ENCODE peak calls at places on chromosomes 16 and 17, in eight cellular contexts. O, Z, H, P, U, V, Y and K are unnamed samples.

GRCh38 chr17:53736516-53737274 is 86.0 kb upstream of the KIF2B start:
- DNase-seq in O (no peak), V (no peak), U (no peak), Z (no peak), Y (no peak), P (no peak), H (no peak), K (no peak)

GRCh38 chr16:12228607-12229499 is 252.3 kb downstream of the SNX29 start:
- DNase-seq in Z (peak), P (peak), Y (peak), V (no peak), H (peak), O (peak), U (peak), K (peak)

GRCh38 chr16:1564325-1564724 is 30.9 kb downstream of the TMEM204 start:
- DNase-seq in P (no peak), Z (no peak), O (no peak), V (no peak), H (no peak), U (no peak), Y (no peak), K (no peak)

GRCh38 chr16:84572096-84572495 is 45.8 kb downstream of the COTL1 start:
- DNase-seq in U (no peak), Y (no peak), Z (no peak), P (no peak), V (no peak), O (no peak), H (no peak), K (no peak)

GRCh38 chr16:89096042-89096717 is 2.5 kb downstream of the ACSF3 start:
- DNase-seq in U (no peak), P (no peak), Y (no peak), V (no peak), H (no peak), O (no peak), Z (no peak), K (no peak)

GRCh38 chr17:49038544-49038943 is 41.4 kb downstream of the IGF2BP1 start:
- DNase-seq in Z (no peak), U (no peak), Y (no peak), O (no peak), H (no peak), P (no peak), V (no peak), K (no peak)

GRCh38 chr17:38587956-38588771 is 17.6 kb downstream of the SRCIN1 start:
- DNase-seq in O (no peak), Z (no peak), V (no peak), P (no peak), H (no peak), Y (no peak), U (no peak), K (no peak)

GRCh38 chr17:12089809-12090384 is 69.2 kb downstream of the MAP2K4 start:
- DNase-seq in P (no peak), V (no peak), Y (peak), Z (no peak), H (no peak), U (no peak), O (no peak), K (no peak)

GRCh38 chr16:47143329-47143676 is 442 bp downstream of the NETO2 start:
- DNase-seq in Y (peak), H (peak), P (no peak), Z (peak), V (no peak), U (peak), O (peak), K (no peak)

GRCh38 chr16:68599586-68599985 is 45.5 kb upstream of the CDH3 start:
- DNase-seq in U (no peak), P (no peak), Y (no peak), H (no peak), V (no peak), Z (no peak), O (peak), K (no peak)

GRCh38 chr17:41008811-41009210 is at the start of gene KRTAP3-1:
- DNase-seq in P (no peak), Z (peak), O (no peak), H (no peak), Y (peak), V (no peak), U (no peak), K (no peak)

GRCh38 chr16:57531635-57532220 is 4.6 kb downstream of the CCDC102A start:
- DNase-seq in Z (peak), U (no peak), V (no peak), O (no peak), H (no peak), P (peak), Y (no peak), K (no peak)

GRCh38 chr16:3879258-3879886 is 1.1 kb downstream of the CREBBP start:
- DNase-seq in V (no peak), Z (peak), H (peak), P (no peak), U (no peak), Y (no peak), O (peak), K (no peak)

GRCh38 chr17:72555052-72555451 is 434.2 kb downstream of the SOX9 start:
- DNase-seq in P (no peak), V (no peak), O (no peak), Y (no peak), Z (no peak), H (no peak), U (no peak), K (no peak)

GRCh38 chr16:74740795-74741304 is 33.8 kb downstream of the FA2H start:
- DNase-seq in Z (no peak), H (peak), V (no peak), P (no peak), U (peak), Y (no peak), O (no peak), K (no peak)

GRCh38 chr17:80749611-80750010 is 205.0 kb downstream of the RPTOR start:
- DNase-seq in H (no peak), O (no peak), Z (peak), V (no peak), P (no peak), Y (no peak), U (no peak), K (no peak)

GRCh38 chr17:80169107-80169506 is 723 bp upstream of the CARD14 start:
- DNase-seq in Y (no peak), P (no peak), V (no peak), H (no peak), Z (no peak), O (no peak), U (no peak), K (no peak)

GRCh38 chr16:4057439-4057877 is 58.8 kb downstream of the ADCY9 start:
- DNase-seq in P (no peak), O (no peak), Y (no peak), H (no peak), V (no peak), Z (no peak), U (no peak), K (no peak)

GRCh38 chr16:81035975-81036750 is 521 bp downstream of the ATMIN start:
- DNase-seq in V (no peak), P (peak), H (peak), Y (peak), U (peak), O (peak), Z (peak), K (no peak)

GRCh38 chr17:46984892-46985291 is 5.8 kb upstream of the RPRML start:
- DNase-seq in V (no peak), O (no peak), Y (peak), U (no peak), H (peak), Z (no peak), P (no peak), K (no peak)

GRCh38 chr17:179721-180379 is 1.6 kb downstream of the DOC2B start:
- DNase-seq in V (no peak), Z (peak), U (no peak), H (no peak), Y (no peak), P (no peak), O (peak), K (no peak)

GRCh38 chr16:23423496-23424049 is 29.4 kb downstream of the COG7 start:
- DNase-seq in Y (peak), P (peak), Z (no peak), O (peak), H (peak), V (peak), U (peak), K (peak)

GRCh38 chr17:40547079-40547784 is 18.0 kb downstream of the CCR7 start:
- DNase-seq in H (no peak), Z (peak), U (peak), Y (no peak), P (peak), O (no peak), V (no peak), K (no peak)

GRCh38 chr16:82949016-82949415 is 322.2 kb downstream of the CDH13 start:
- DNase-seq in U (no peak), V (no peak), Y (no peak), Z (no peak), O (no peak), P (no peak), H (no peak), K (no peak)

GRCh38 chr16:23670137-23670776 is 8.4 kb upstream of the PLK1 start:
- DNase-seq in Y (no peak), Z (no peak), V (no peak), O (no peak), P (no peak), U (peak), H (no peak), K (no peak)

GRCh38 chr17:10357768-10358167 is 15.0 kb downstream of the MYH13 start:
- DNase-seq in P (no peak), Y (no peak), U (peak), Z (peak), H (no peak), V (no peak), O (peak), K (no peak)

GRCh38 chr17:282000-282911 is 70.4 kb downstream of the RPH3AL start:
- DNase-seq in U (no peak), O (no peak), V (no peak), Z (no peak), P (peak), H (no peak), Y (peak), K (no peak)

GRCh38 chr17:62724398-62725146 is 83.5 kb downstream of the MARCHF10 start:
- DNase-seq in Y (no peak), Z (peak), H (no peak), O (no peak), U (no peak), P (no peak), V (no peak), K (no peak)

GRCh38 chr17:42333053-42333452 is 44.8 kb downstream of the STAT5A start:
- DNase-seq in H (no peak), Y (no peak), V (no peak), O (no peak), Z (no peak), U (no peak), P (no peak), K (no peak)

GRCh38 chr16:22318690-22319358 is 21.6 kb downstream of the POLR3E start:
- DNase-seq in Y (peak), P (no peak), H (peak), Z (peak), V (no peak), O (peak), U (peak), K (no peak)

GRCh38 chr16:11126389-11127072 is 129.5 kb downstream of the SOCS1 start:
- DNase-seq in P (no peak), Y (no peak), H (no peak), V (no peak), Z (no peak), U (no peak), O (no peak), K (no peak)

GRCh38 chr16:11128211-11129123 is 127.5 kb downstream of the SOCS1 start:
- DNase-seq in O (no peak), Z (peak), U (no peak), Y (no peak), P (peak), H (no peak), V (no peak), K (no peak)

GRCh38 chr16:11123666-11124065 is 132.3 kb downstream of the SOCS1 start:
- DNase-seq in Z (no peak), Y (no peak), V (no peak), U (no peak), P (no peak), O (no peak), H (no peak), K (no peak)

GRCh38 chr16:11127610-11128195 is 128.3 kb downstream of the SOCS1 start:
- DNase-seq in O (no peak), P (no peak), H (no peak), V (no peak), U (no peak), Y (no peak), Z (no peak), K (no peak)

GRCh38 chr16:11125936-11126335 is 130.1 kb downstream of the SOCS1 start:
- DNase-seq in V (no peak), U (no peak), Y (no peak), P (no peak), O (no peak), Z (no peak), H (no peak), K (no peak)
- H3K27ac ChIP-seq in V (no peak), U (no peak), Y (no peak), P (no peak), O (no peak), Z (no peak), H (no peak), K (no peak)

DNA sequence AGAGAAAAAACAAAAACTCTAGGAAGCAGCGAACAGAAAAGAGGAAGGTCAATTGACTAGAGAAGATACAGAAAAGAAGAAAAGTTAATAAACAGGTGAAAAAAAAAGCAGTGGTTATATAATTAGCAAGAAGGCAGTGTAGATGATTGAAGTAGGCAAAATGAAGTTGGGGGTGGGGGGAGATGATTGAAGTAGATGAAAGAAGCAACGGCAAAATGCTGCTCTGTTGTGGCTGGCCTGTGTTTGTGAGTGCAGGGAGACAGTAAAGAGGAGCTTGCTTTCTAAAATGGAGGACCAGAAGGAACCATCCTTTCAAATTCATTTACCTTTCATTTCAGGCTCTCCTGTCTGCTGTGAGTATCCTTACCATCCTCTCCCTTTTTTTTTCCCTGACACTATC is 3.6 kb downstream of the EVI2B start:
- DNase-seq in Z (no peak), Y (no peak), U (no peak), H (no peak), P (no peak), V (no peak), O (no peak), K (no peak)
- H3K27ac ChIP-seq in Z (no peak), Y (no peak), U (no peak), H (peak), P (no peak), V (peak), O (no peak), K (peak)

GRCh38 chr17:77146882-77147281 is 6.1 kb downstream of the SEC14L1 start:
- DNase-seq in Z (peak), V (no peak), U (no peak), O (peak), Y (no peak), H (peak), P (no peak), K (no peak)

GRCh38 chr17:77151236-77151635 is 10.5 kb downstream of the SEC14L1 start:
- DNase-seq in P (no peak), H (no peak), V (no peak), U (no peak), Y (no peak), Z (no peak), O (no peak), K (no peak)

GRCh38 chr17:77148109-77148958 is 7.6 kb downstream of the SEC14L1 start:
- DNase-seq in Y (peak), P (no peak), O (no peak), Z (no peak), V (no peak), U (no peak), H (no peak), K (no peak)

GRCh38 chr17:77147357-77147801 is 6.6 kb downstream of the SEC14L1 start:
- DNase-seq in O (no peak), V (no peak), H (no peak), U (no peak), Z (no peak), P (no peak), Y (no peak), K (no peak)

DNA sequence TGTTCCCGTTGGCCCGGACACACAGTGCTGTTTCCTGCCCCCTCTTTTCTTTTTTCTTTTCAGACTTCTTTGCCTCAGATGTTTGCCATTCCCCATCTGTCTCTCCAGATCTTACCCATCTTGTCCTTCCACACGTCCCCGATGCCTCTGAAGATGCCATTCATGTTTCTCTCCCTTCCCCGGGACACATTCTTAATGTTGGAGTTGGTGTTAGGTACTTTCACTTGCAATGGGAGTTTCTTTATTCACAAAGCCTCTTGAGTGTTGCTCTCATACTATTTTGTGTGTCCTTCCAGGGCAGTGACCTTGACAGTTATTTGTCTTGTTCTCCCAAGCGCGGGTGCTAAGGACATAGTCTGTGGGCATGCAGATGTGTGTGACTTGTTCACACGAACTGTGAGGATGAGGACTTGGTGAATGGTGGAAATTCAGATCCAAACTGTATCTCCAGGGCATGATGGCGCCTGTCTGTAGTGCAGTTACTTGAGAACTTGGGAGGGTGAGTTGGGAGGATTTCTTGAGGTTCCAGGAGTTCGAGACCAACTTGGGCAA is 8.3 kb downstream of the SEC14L1 start:
- DNase-seq in O (no peak), H (no peak), Z (no peak), Y (no peak), V (no peak), P (no peak), U (no peak), K (no peak)
- H3K27ac ChIP-seq in O (no peak), H (no peak), Z (no peak), Y (peak), V (no peak), P (peak), U (no peak), K (peak)

DNA sequence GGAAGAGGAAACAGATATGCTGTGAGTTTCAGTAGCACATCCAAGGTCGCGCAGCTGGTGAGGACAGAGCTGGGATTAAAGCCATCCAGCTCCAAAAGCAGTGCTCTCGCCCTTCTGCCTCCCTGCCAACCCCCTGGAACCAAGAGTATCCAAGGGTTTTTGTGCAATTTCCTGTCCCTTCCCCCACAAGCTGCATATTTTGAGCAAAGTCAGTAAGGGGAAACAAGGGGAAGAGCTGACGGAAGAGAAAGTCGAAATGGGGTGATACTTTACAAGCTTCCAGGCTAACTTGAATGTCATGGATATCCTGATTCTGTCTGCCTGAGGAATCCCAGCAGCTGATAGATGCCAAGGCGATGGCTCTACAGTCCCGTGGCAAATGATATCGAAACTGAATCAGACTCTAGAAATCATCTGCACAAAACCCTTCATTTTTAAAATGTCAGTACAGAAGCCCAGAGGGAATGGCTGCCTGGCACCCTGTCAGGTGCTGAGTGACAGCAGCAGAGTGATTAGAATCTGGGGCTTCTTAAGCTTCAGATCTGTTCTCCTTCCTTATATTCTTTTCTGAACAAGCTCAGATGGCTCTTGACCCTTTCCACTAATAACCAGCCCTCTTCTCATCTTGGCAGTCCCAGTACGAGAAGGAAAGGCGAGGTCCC is 42.9 kb upstream of the TEKT3 start:
- DNase-seq in Z (no peak), U (no peak), Y (no peak), H (peak), P (peak), O (peak), V (no peak), K (peak)
- H3K27ac ChIP-seq in Z (no peak), U (no peak), Y (no peak), H (peak), P (peak), O (no peak), V (peak), K (peak)

GRCh38 chr16:72996291-72997062 is 51.5 kb downstream of the ZFHX3 start:
- DNase-seq in V (no peak), U (peak), H (peak), O (no peak), Z (no peak), P (no peak), Y (peak), K (no peak)
- H3K27ac ChIP-seq in V (no peak), U (peak), H (no peak), O (no peak), Z (no peak), P (no peak), Y (peak), K (no peak)